ENCODE peak calls at places on chromosomes 13 and 19, in six cellular contexts. Y, F, Z, N, K and G are unnamed samples. For H3K4me1, the result is how much of the 10 kb centered on the place peaks cover.

GRCh38 chr19:11504502-11505031 is 1.1 kb downstream of the ZNF653 start:
- DNase-seq in Y (no peak), F (no peak), Z (no peak), N (no peak), K (no peak), G (no peak)

GRCh38 chr19:6856749-6857372 is 30.5 kb upstream of the ADGRE1 start:
- DNase-seq in Y (no peak), F (no peak), Z (no peak), N (no peak), K (no peak), G (no peak)

GRCh38 chr13:23544668-23545067 is 25.5 kb upstream of the TNFRSF19 start:
- DNase-seq in Y (no peak), F (no peak), Z (no peak), N (no peak), K (no peak), G (no peak)

GRCh38 chr13:76976488-76976887 is 15.4 kb upstream of the CLN5 start:
- DNase-seq in Y (no peak), F (no peak), Z (no peak), N (no peak), K (peak), G (no peak)

GRCh38 chr19:44776402-44777096 is 1.1 kb upstream of the CBLC start:
- DNase-seq in Y (no peak), F (no peak), Z (no peak), N (peak), K (peak), G (no peak)

GRCh38 chr19:48591021-48591420 is 15.5 kb upstream of the SPACA4 start:
- DNase-seq in Y (no peak), F (no peak), Z (no peak), N (no peak), K (no peak), G (peak)

GRCh38 chr13:99310382-99311031 is 3.3 kb upstream of the GPR183 start:
- DNase-seq in Y (peak), F (no peak), Z (no peak), N (no peak), K (no peak), G (peak)

GRCh38 chr19:53868892-53869804 is 1.5 kb downstream of the MYADM start:
- DNase-seq in Y (peak), F (peak), Z (peak), N (peak), K (peak), G (peak)

GRCh38 chr13:35342440-35342839 is 134.0 kb downstream of the MAB21L1 start:
- DNase-seq in Y (no peak), F (no peak), Z (no peak), N (no peak), K (no peak), G (no peak)

GRCh38 chr13:97364031-97364430 is 69.9 kb upstream of the RAP2A start:
- DNase-seq in Y (no peak), F (no peak), Z (no peak), N (no peak), K (no peak), G (no peak)

GRCh38 chr13:42969558-42970172 is 22.4 kb downstream of the EPSTI1 start:
- DNase-seq in Y (peak), F (peak), Z (peak), N (peak), K (peak), G (peak)

GRCh38 chr13:65892859-65893258 is 1337.3 kb downstream of the PCDH9 start:
- DNase-seq in Y (peak), F (no peak), Z (no peak), N (no peak), K (no peak), G (no peak)

GRCh38 chr13:99281811-99282263 is 23.7 kb upstream of the GPR18 start:
- DNase-seq in Y (no peak), F (no peak), Z (no peak), N (no peak), K (no peak), G (no peak)

GRCh38 chr19:44796701-44797115 is 12.2 kb upstream of the BCAM start:
- DNase-seq in Y (peak), F (no peak), Z (no peak), N (peak), K (no peak), G (peak)

GRCh38 chr19:33171916-33172359 is 22.2 kb upstream of the LRP3 start:
- DNase-seq in Y (peak), F (no peak), Z (no peak), N (no peak), K (no peak), G (peak)

GRCh38 chr13:57716295-57716694 is 84.8 kb downstream of the PCDH17 start:
- DNase-seq in Y (no peak), F (no peak), Z (no peak), N (peak), K (no peak), G (no peak)

GRCh38 chr19:5537870-5538269 is 29.9 kb downstream of the TINCR start:
- DNase-seq in Y (no peak), F (no peak), Z (no peak), N (no peak), K (no peak), G (no peak)

GRCh38 chr13:99442273-99442895 is 58.9 kb upstream of the TM9SF2 start:
- DNase-seq in Y (peak), F (no peak), Z (peak), N (no peak), K (peak), G (peak)

GRCh38 chr13:89361909-89362308 is 1690.7 kb downstream of the SLITRK5 start:
- DNase-seq in Y (peak), F (no peak), Z (no peak), N (no peak), K (no peak), G (peak)

GRCh38 chr19:38698225-38699026 is 45.8 kb downstream of the CAPN12 start:
- DNase-seq in Y (no peak), F (no peak), Z (peak), N (no peak), K (no peak), G (no peak)

GRCh38 chr13:48126944-48127814 is 32.3 kb upstream of the MED4 start:
- DNase-seq in Y (peak), F (no peak), Z (peak), N (peak), K (peak), G (peak)

GRCh38 chr19:2650515-2650914 is 52.0 kb downstream of the GNG7 start:
- DNase-seq in Y (no peak), F (no peak), Z (no peak), N (no peak), K (no peak), G (no peak)

GRCh38 chr19:18672606-18673337 is 10.7 kb upstream of the CRTC1 start:
- DNase-seq in Y (peak), F (no peak), Z (no peak), N (peak), K (no peak), G (peak)
- H3K4me1 ChIP-seq in Y (under half), F (under half), Z (under half), N (under half), K (under half), G (under half)

GRCh38 chr19:29079331-29079730 is 133.6 kb downstream of the UQCRFS1 start:
- DNase-seq in Y (no peak), F (no peak), Z (peak), N (no peak), K (peak), G (no peak)
- H3K14ac ChIP-seq in Y (no peak), F (no peak), Z (no peak), N (no peak), K (no peak), G (no peak)

GRCh38 chr13:29174093-29174492 is 354.0 kb downstream of the MTUS2 start:
- DNase-seq in Y (no peak), F (no peak), Z (no peak), N (no peak), K (no peak), G (no peak)
- H3K4me2 ChIP-seq in Y (no peak), F (no peak), Z (no peak), N (no peak), K (no peak), G (no peak)

GRCh38 chr19:12783849-12784393 is 7.4 kb upstream of the JUNB start:
- DNase-seq in Y (no peak), F (no peak), Z (no peak), N (no peak), K (no peak), G (peak)

GRCh38 chr19:12785431-12786011 is 5.8 kb upstream of the JUNB start:
- DNase-seq in Y (no peak), F (no peak), Z (no peak), N (no peak), K (no peak), G (no peak)

GRCh38 chr19:12784394-12784870 is 6.9 kb upstream of the JUNB start:
- DNase-seq in Y (peak), F (no peak), Z (no peak), N (no peak), K (no peak), G (peak)

GRCh38 chr19:12786149-12786870 is 5.0 kb upstream of the JUNB start:
- DNase-seq in Y (no peak), F (no peak), Z (no peak), N (no peak), K (no peak), G (peak)

GRCh38 chr19:12784871-12785430 is 6.3 kb upstream of the JUNB start:
- DNase-seq in Y (peak), F (no peak), Z (no peak), N (no peak), K (no peak), G (peak)
- H3K4me1 ChIP-seq in Y (under half), F (under half), Z (under half), N (under half), K (under half), G (under half)

DNA sequence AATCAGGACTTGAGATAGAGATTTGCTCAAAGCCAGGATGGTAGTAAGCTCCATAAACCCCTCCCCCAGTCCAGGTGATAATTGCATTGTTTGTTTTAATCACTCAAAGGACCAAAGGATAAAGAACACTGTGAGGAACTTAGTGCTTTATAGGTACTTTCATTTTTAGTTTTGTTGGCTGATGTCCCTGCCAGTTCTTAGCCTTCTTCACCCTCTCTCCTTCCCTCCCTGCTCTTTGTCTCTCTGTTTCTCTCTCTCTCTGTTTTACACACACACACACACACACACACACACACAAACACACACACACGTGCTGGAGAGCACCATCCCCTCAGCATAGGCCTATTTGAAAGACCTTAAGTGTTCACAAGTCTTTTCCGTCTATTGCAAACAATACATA is 5.2 kb downstream of the FRY start:
- DNase-seq in Y (no peak), F (no peak), Z (no peak), N (no peak), K (no peak), G (no peak)
- H3K14ac ChIP-seq in Y (no peak), F (no peak), Z (no peak), N (no peak), K (no peak), G (no peak)

GRCh38 chr19:19202707-19203011 is 555 bp downstream of the NR2C2AP start:
- DNase-seq in Y (no peak), F (no peak), Z (no peak), N (no peak), K (no peak), G (no peak)
- H3K4me2 ChIP-seq in Y (peak), F (peak), Z (peak), N (peak), K (peak), G (peak)

DNA sequence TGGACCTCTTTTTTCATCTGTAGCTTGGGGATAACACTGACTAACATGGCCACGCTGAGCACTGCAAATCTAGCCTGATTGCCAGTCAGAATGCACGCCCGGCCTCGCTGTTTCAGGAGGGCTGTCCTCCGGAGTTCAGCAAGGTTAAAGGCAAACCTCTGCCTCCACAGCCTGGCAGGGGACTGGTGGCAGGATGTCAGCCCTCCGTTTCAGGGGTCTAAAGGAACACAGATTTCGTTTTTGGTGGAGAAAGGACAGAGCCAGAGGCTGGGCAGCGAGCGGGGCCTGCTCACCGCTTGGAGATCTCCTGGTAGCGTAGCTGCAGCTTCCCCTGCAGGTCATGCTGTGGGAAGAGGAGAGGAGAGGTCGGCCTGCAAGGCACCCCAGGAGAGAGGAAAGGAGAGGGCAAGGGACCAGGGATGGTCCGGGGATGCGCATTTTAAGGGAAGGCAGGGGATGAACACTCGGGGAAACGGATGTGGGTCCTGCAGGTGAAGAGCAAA is 560 bp downstream of the NDUFA7 start:
- DNase-seq in Y (no peak), F (no peak), Z (no peak), N (no peak), K (no peak), G (peak)
- H3K4me1 ChIP-seq in Y (under half), F (under half), Z (under half), N (under half), K (under half), G (under half)